ENCODE peak calls at places on chromosomes 11 and 22, in six cellular contexts. P is GM23248; Q is dorsolateral prefrontal cortex; A is AG04450; M is fibroblast of lung; U is CD8-positive, alpha-beta memory T cell. Z is an unnamed sample. For H3K27me3, the result is how much of the 10 kb centered on the place peaks cover.

GRCh38 chr22:40342521-40342920 is 3.8 kb upstream of the ADSL start:
- DNase-seq in P (no peak), Q (no peak), A (no peak), M (no peak), U (no peak), Z (no peak)

GRCh38 chr11:2574553-2575535 is 125.0 kb downstream of the KCNQ1OT1 start:
- DNase-seq in P (no peak), Q (peak), A (no peak), M (no peak), U (peak), Z (no peak)

GRCh38 chr11:133180201-133180600 is 352.1 kb downstream of the OPCML start:
- DNase-seq in P (no peak), Q (no peak), A (no peak), M (no peak), U (no peak), Z (no peak)

GRCh38 chr22:50058338-50059184 is 463 bp upstream of the TTLL8 start:
- DNase-seq in P (no peak), Q (no peak), A (no peak), M (no peak), U (no peak), Z (no peak)

GRCh38 chr11:35235944-35236666 is 97.1 kb downstream of the CD44 start:
- DNase-seq in P (peak), Q (no peak), A (no peak), M (peak), U (peak), Z (no peak)

GRCh38 chr11:17588166-17588565 is 41.1 kb downstream of the OTOG start:
- DNase-seq in P (no peak), Q (no peak), A (no peak), M (no peak), U (no peak), Z (no peak)

GRCh38 chr11:129287920-129288319 is 87.7 kb upstream of the BARX2 start:
- DNase-seq in P (no peak), Q (no peak), A (no peak), M (no peak), U (no peak), Z (no peak)

GRCh38 chr11:10304495-10305261 is at the start of gene ADM:
- DNase-seq in P (peak), Q (peak), A (peak), M (peak), U (peak), Z (no peak)

GRCh38 chr22:19761022-19761499 is 483 bp downstream of the TBX1 start:
- DNase-seq in P (peak), Q (no peak), A (no peak), M (no peak), U (no peak), Z (no peak)

GRCh38 chr11:69972351-69972802 is 105.7 kb upstream of the ANO1 start:
- DNase-seq in P (no peak), Q (no peak), A (no peak), M (no peak), U (no peak), Z (no peak)

GRCh38 chr22:46777609-46777970 is 15.1 kb downstream of the TBC1D22A start:
- DNase-seq in P (no peak), Q (no peak), A (no peak), M (no peak), U (no peak), Z (peak)

GRCh38 chr11:130528301-130528651 is 79.8 kb downstream of the ADAMTS15 start:
- DNase-seq in P (no peak), Q (no peak), A (no peak), M (peak), U (no peak), Z (no peak)

GRCh38 chr11:82732734-82733443 is 775 bp downstream of the FAM181B start:
- DNase-seq in P (peak), Q (peak), A (no peak), M (no peak), U (no peak), Z (no peak)

GRCh38 chr11:82730286-82730685 is 3.4 kb downstream of the FAM181B start:
- DNase-seq in P (no peak), Q (no peak), A (no peak), M (no peak), U (no peak), Z (no peak)

GRCh38 chr11:82733444-82734119 is at the start of gene FAM181B:
- DNase-seq in P (peak), Q (peak), A (no peak), M (peak), U (no peak), Z (no peak)

GRCh38 chr11:82732348-82732733 is 1.3 kb downstream of the FAM181B start:
- DNase-seq in P (no peak), Q (no peak), A (no peak), M (no peak), U (no peak), Z (no peak)

DNA sequence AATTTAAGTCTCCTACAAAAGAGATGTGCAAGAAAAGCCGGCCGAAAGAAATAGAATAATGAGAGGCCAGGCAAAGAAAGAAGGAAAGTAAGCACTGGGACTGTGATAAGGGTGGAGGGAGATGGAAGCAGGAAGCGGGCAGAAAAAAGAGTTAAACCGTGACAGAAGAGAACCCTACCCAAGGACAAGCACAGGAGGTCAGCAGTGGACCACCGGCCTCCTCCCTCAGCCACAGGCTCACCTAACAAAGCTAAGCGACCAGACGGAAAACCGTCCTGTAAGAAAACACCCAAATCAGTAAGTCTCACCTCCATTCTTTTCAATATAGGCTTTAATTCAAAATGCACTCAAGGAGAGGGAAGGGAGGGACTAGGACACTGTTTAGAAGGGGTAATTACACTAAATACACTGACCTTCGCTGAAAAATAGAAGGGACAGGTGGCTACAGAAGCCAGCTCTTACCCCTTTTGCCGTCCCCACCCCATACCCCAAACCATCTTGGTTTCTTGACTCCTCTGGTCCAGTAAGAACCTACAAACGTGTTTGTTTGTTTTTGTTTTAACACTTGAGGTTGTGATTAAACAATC is 1.9 kb downstream of the FAM181B start:
- DNase-seq in P (no peak), Q (no peak), A (no peak), M (no peak), U (no peak), Z (no peak)
- H3K27me3 ChIP-seq in P (half or more), Q (under half), A (under half), M (under half), U (under half), Z (under half)

GRCh38 chr11:110296226-110297081 is at the start of gene RDX:
- DNase-seq in P (peak), Q (peak), A (peak), M (peak), U (peak), Z (peak)

GRCh38 chr11:110297082-110297725 is 790 bp upstream of the RDX start:
- DNase-seq in P (peak), Q (no peak), A (no peak), M (peak), U (no peak), Z (no peak)

GRCh38 chr11:110295487-110296225 is 758 bp downstream of the RDX start:
- DNase-seq in P (peak), Q (peak), A (no peak), M (peak), U (peak), Z (peak)

GRCh38 chr11:110294509-110294908 is 1.9 kb downstream of the RDX start:
- DNase-seq in P (no peak), Q (no peak), A (no peak), M (no peak), U (no peak), Z (no peak)

DNA sequence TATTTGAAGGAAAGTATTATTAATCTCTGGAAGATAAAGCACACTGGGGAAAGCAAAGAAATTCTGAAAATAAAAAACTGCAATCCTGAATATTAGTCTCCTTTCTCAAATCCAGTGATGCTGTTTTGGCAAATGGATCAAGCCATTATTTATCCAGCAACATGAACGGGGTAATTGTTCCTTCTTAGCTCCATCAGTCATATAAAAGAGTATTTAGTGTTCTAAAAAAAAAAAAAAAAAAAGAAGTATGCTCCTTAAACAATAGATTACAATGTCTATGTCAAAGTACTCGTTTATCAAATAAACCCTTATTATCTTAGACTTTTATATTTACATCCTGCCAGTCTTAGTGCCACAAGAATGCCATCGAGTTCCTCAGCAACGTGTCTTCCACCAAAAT is 1.3 kb downstream of the RDX start:
- DNase-seq in P (no peak), Q (no peak), A (no peak), M (no peak), U (no peak), Z (no peak)
- H3K4me3 ChIP-seq in P (peak), Q (peak), A (peak), M (peak), U (peak), Z (no peak)

GRCh38 chr11:120061761-120062560 is 76.0 kb downstream of the TRIM29 start:
- DNase-seq in P (peak), Q (peak), A (no peak), M (peak), U (peak), Z (no peak)
- H3K27me3 ChIP-seq in P (half or more), Q (under half), A (under half), M (under half), U (under half), Z (under half)

GRCh38 chr11:112086422-112087191 is at the start of the genes SDHD and TIMM8B:
- DNase-seq in P (peak), Q (peak), A (peak), M (peak), U (peak), Z (peak)

GRCh38 chr11:112085822-112086421 is 634 bp downstream of the TIMM8B start:
- DNase-seq in P (peak), Q (no peak), A (no peak), M (peak), U (peak), Z (peak)

GRCh38 chr11:112082729-112083128 is 3.8 kb downstream of the TIMM8B start:
- DNase-seq in P (peak), Q (no peak), A (no peak), M (peak), U (no peak), Z (no peak)

DNA sequence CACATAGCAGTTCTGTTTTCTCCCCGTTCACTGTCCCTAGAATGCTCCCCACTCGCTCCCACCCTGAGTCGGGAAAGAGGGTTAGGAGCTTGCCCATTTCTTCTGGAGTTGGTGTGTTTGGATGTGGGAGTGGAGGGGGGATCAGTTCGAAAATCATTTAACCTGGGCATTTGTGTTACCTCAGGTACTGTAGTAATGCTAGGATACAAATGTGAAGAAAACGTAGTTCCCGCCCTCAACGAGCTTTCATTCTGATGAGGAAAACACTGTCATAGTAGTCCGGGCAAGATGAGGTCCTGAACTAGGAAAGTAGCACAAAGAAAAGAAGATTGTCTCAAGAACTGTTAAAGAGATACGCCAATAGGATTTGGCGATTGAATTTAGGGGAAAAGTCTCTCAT is 539 bp downstream of the SDHD start:
- DNase-seq in P (peak), Q (no peak), A (no peak), M (no peak), U (no peak), Z (peak)
- H3K4me3 ChIP-seq in P (peak), Q (peak), A (peak), M (peak), U (peak), Z (peak)